ENCODE peak calls at places on chromosomes 16 and 17, in five cellular contexts. K, T, I, W and J are unnamed samples.

GRCh38 chr16:711548-712320 is 3.2 kb upstream of the METRN start:
- DNase-seq in K (no peak), T (no peak), I (peak; percentile 63), W (peak; percentile 41), J (peak; percentile 92)

GRCh38 chr16:85627102-85627834 is 14.1 kb downstream of the GSE1 start:
- DNase-seq in K (no peak), T (no peak), I (no peak), W (no peak), J (no peak)

GRCh38 chr16:84103678-84104077 is 13.1 kb downstream of the MBTPS1 start:
- DNase-seq in K (no peak), T (no peak), I (no peak), W (no peak), J (no peak)

GRCh38 chr17:43003542-43004172 is 2.9 kb upstream of the IFI35 start:
- DNase-seq in K (no peak), T (no peak), I (no peak), W (peak; percentile 3), J (no peak)

GRCh38 chr16:23296994-23297393 is 5.1 kb upstream of the SCNN1B start:
- DNase-seq in K (no peak), T (no peak), I (no peak), W (peak; percentile 13), J (no peak)

GRCh38 chr16:67862623-67863583 is 9.9 kb upstream of the EDC4 start:
- DNase-seq in K (no peak), T (no peak), I (no peak), W (no peak), J (no peak)

GRCh38 chr17:81913394-81914102 is 2.3 kb upstream of the PCYT2 start:
- DNase-seq in K (no peak), T (no peak), I (no peak), W (no peak), J (no peak)

GRCh38 chr16:11032922-11033291 is 88.5 kb downstream of the CLEC16A start:
- DNase-seq in K (no peak), T (peak; percentile 77), I (no peak), W (no peak), J (no peak)

GRCh38 chr17:78789663-78790181 is 7.6 kb upstream of the CYTH1 start:
- DNase-seq in K (no peak), T (peak; percentile 49), I (no peak), W (peak; percentile 92), J (peak; percentile 75)

GRCh38 chr17:38914741-38915638 is 10.4 kb upstream of the LASP1NB start:
- DNase-seq in K (no peak), T (no peak), I (no peak), W (no peak), J (no peak)